ENCODE peak calls at places on chromosomes 12 and 14, in eight cellular contexts. One of them, this sample, is unnamed.

GRCh38 chr12:88258396-88258795 is 116.3 kb downstream of the TMTC3 start:
- DNase-seq in A549: no peak
- DNase-seq in AG10803: peak
- DNase-seq in neural crest cell: no peak
- DNase-seq in colonic mucosa: no peak
- DNase-seq in transverse colon: no peak
- DNase-seq in epithelial cell of esophagus: no peak
- DNase-seq in right atrium auricular region: no peak
- DNase-seq in this sample: no peak

GRCh38 chr14:60092516-60092915 is 793 bp downstream of the PCNX4 start:
- DNase-seq in A549: peak
- DNase-seq in AG10803: peak
- DNase-seq in neural crest cell: no peak
- DNase-seq in colonic mucosa: peak
- DNase-seq in transverse colon: peak
- DNase-seq in epithelial cell of esophagus: peak
- DNase-seq in right atrium auricular region: no peak
- DNase-seq in this sample: no peak

GRCh38 chr14:93732524-93732923 is 55.8 kb downstream of the PRIMA1 start:
- DNase-seq in A549: no peak
- DNase-seq in AG10803: no peak
- DNase-seq in neural crest cell: no peak
- DNase-seq in colonic mucosa: no peak
- DNase-seq in transverse colon: no peak
- DNase-seq in epithelial cell of esophagus: no peak
- DNase-seq in right atrium auricular region: no peak
- DNase-seq in this sample: no peak

GRCh38 chr12:95663525-95663924 is 112.2 kb upstream of the USP44 start:
- DNase-seq in A549: no peak
- DNase-seq in AG10803: peak
- DNase-seq in neural crest cell: no peak
- DNase-seq in colonic mucosa: no peak
- DNase-seq in transverse colon: no peak
- DNase-seq in epithelial cell of esophagus: no peak
- DNase-seq in right atrium auricular region: no peak
- DNase-seq in this sample: no peak

GRCh38 chr12:3105690-3106479 is 28.7 kb downstream of the TSPAN9 start:
- DNase-seq in A549: no peak
- DNase-seq in AG10803: no peak
- DNase-seq in neural crest cell: no peak
- DNase-seq in colonic mucosa: no peak
- DNase-seq in transverse colon: no peak
- DNase-seq in epithelial cell of esophagus: no peak
- DNase-seq in right atrium auricular region: no peak
- DNase-seq in this sample: no peak

GRCh38 chr12:82361461-82361915 is 3.2 kb downstream of the METTL25 start:
- DNase-seq in A549: no peak
- DNase-seq in AG10803: no peak
- DNase-seq in neural crest cell: no peak
- DNase-seq in colonic mucosa: no peak
- DNase-seq in transverse colon: no peak
- DNase-seq in epithelial cell of esophagus: no peak
- DNase-seq in right atrium auricular region: no peak
- DNase-seq in this sample: no peak

GRCh38 chr14:73208390-73208789 is 28.9 kb upstream of the PAPLN start:
- DNase-seq in A549: no peak
- DNase-seq in AG10803: no peak
- DNase-seq in neural crest cell: no peak
- DNase-seq in colonic mucosa: no peak
- DNase-seq in transverse colon: no peak
- DNase-seq in epithelial cell of esophagus: no peak
- DNase-seq in right atrium auricular region: no peak
- DNase-seq in this sample: no peak

GRCh38 chr14:61426048-61426447 is 104.7 kb downstream of the PRKCH start:
- DNase-seq in A549: no peak
- DNase-seq in AG10803: no peak
- DNase-seq in neural crest cell: no peak
- DNase-seq in colonic mucosa: no peak
- DNase-seq in transverse colon: no peak
- DNase-seq in epithelial cell of esophagus: peak
- DNase-seq in right atrium auricular region: no peak
- DNase-seq in this sample: no peak

GRCh38 chr12:46369474-46370379 is 2.8 kb downstream of the SLC38A2 start:
- DNase-seq in A549: no peak
- DNase-seq in AG10803: no peak
- DNase-seq in neural crest cell: no peak
- DNase-seq in colonic mucosa: no peak
- DNase-seq in transverse colon: no peak
- DNase-seq in epithelial cell of esophagus: no peak
- DNase-seq in right atrium auricular region: no peak
- DNase-seq in this sample: no peak

GRCh38 chr12:29547151-29547561 is 49.7 kb upstream of the OVCH1 start:
- DNase-seq in A549: no peak
- DNase-seq in AG10803: peak
- DNase-seq in neural crest cell: no peak
- DNase-seq in colonic mucosa: no peak
- DNase-seq in transverse colon: no peak
- DNase-seq in epithelial cell of esophagus: peak
- DNase-seq in right atrium auricular region: no peak
- DNase-seq in this sample: no peak

GRCh38 chr14:24078146-24078545 is 6.8 kb downstream of the CPNE6 start:
- DNase-seq in A549: no peak
- DNase-seq in AG10803: no peak
- DNase-seq in neural crest cell: no peak
- DNase-seq in colonic mucosa: no peak
- DNase-seq in transverse colon: no peak
- DNase-seq in epithelial cell of esophagus: no peak
- DNase-seq in right atrium auricular region: no peak
- DNase-seq in this sample: no peak

GRCh38 chr14:88245321-88245720 is 77.7 kb downstream of the KCNK10 start:
- DNase-seq in A549: no peak
- DNase-seq in AG10803: no peak
- DNase-seq in neural crest cell: peak
- DNase-seq in colonic mucosa: no peak
- DNase-seq in transverse colon: no peak
- DNase-seq in epithelial cell of esophagus: no peak
- DNase-seq in right atrium auricular region: no peak
- DNase-seq in this sample: no peak

GRCh38 chr12:71438670-71439361 is 782 bp upstream of the LGR5 start:
- DNase-seq in A549: peak
- DNase-seq in AG10803: no peak
- DNase-seq in neural crest cell: no peak
- DNase-seq in colonic mucosa: no peak
- DNase-seq in transverse colon: no peak
- DNase-seq in epithelial cell of esophagus: peak
- DNase-seq in right atrium auricular region: no peak
- DNase-seq in this sample: no peak

GRCh38 chr12:124663206-124663605 is 95.8 kb upstream of the NCOR2 start:
- DNase-seq in A549: no peak
- DNase-seq in AG10803: peak
- DNase-seq in neural crest cell: no peak
- DNase-seq in colonic mucosa: no peak
- DNase-seq in transverse colon: no peak
- DNase-seq in epithelial cell of esophagus: no peak
- DNase-seq in right atrium auricular region: peak
- DNase-seq in this sample: no peak

GRCh38 chr12:113184900-113185179 is 438 bp downstream of the DDX54 start:
- DNase-seq in A549: peak
- DNase-seq in AG10803: peak
- DNase-seq in neural crest cell: peak
- DNase-seq in colonic mucosa: peak
- DNase-seq in transverse colon: peak
- DNase-seq in epithelial cell of esophagus: peak
- DNase-seq in right atrium auricular region: peak
- DNase-seq in this sample: peak

GRCh38 chr14:23361320-23361719 is 3.7 kb downstream of the EFS start:
- DNase-seq in A549: no peak
- DNase-seq in AG10803: peak
- DNase-seq in neural crest cell: no peak
- DNase-seq in colonic mucosa: no peak
- DNase-seq in transverse colon: no peak
- DNase-seq in epithelial cell of esophagus: no peak
- DNase-seq in right atrium auricular region: no peak
- DNase-seq in this sample: peak

GRCh38 chr12:122790393-122791075 is 16.2 kb downstream of the CCDC62 start:
- DNase-seq in A549: no peak
- DNase-seq in AG10803: peak
- DNase-seq in neural crest cell: no peak
- DNase-seq in colonic mucosa: no peak
- DNase-seq in transverse colon: no peak
- DNase-seq in epithelial cell of esophagus: peak
- DNase-seq in right atrium auricular region: no peak
- DNase-seq in this sample: no peak

GRCh38 chr14:103072595-103073366 is 11.2 kb upstream of the LBHD2 start:
- DNase-seq in A549: peak
- DNase-seq in AG10803: no peak
- DNase-seq in neural crest cell: no peak
- DNase-seq in colonic mucosa: no peak
- DNase-seq in transverse colon: no peak
- DNase-seq in epithelial cell of esophagus: peak
- DNase-seq in right atrium auricular region: no peak
- DNase-seq in this sample: no peak

GRCh38 chr12:66365718-66366485 is 63.6 kb downstream of the HELB start:
- DNase-seq in A549: no peak
- DNase-seq in AG10803: peak
- DNase-seq in neural crest cell: no peak
- DNase-seq in colonic mucosa: no peak
- DNase-seq in transverse colon: no peak
- DNase-seq in epithelial cell of esophagus: peak
- DNase-seq in right atrium auricular region: no peak
- DNase-seq in this sample: no peak

GRCh38 chr14:24268225-24268624 is 3.2 kb downstream of the RABGGTA start:
- DNase-seq in A549: no peak
- DNase-seq in AG10803: no peak
- DNase-seq in neural crest cell: no peak
- DNase-seq in colonic mucosa: no peak
- DNase-seq in transverse colon: no peak
- DNase-seq in epithelial cell of esophagus: no peak
- DNase-seq in right atrium auricular region: no peak
- DNase-seq in this sample: no peak

GRCh38 chr14:104332634-104333270 is 194.4 kb downstream of the KIF26A start:
- DNase-seq in A549: no peak
- DNase-seq in AG10803: no peak
- DNase-seq in neural crest cell: no peak
- DNase-seq in colonic mucosa: peak
- DNase-seq in transverse colon: no peak
- DNase-seq in epithelial cell of esophagus: no peak
- DNase-seq in right atrium auricular region: no peak
- DNase-seq in this sample: peak

GRCh38 chr12:12784911-12785814 is at the start of gene APOLD1:
- DNase-seq in A549: no peak
- DNase-seq in AG10803: no peak
- DNase-seq in neural crest cell: no peak
- DNase-seq in colonic mucosa: no peak
- DNase-seq in transverse colon: no peak
- DNase-seq in epithelial cell of esophagus: no peak
- DNase-seq in right atrium auricular region: peak
- DNase-seq in this sample: peak

GRCh38 chr12:12788675-12789368 is 3.4 kb downstream of the APOLD1 start:
- DNase-seq in A549: peak
- DNase-seq in AG10803: peak
- DNase-seq in neural crest cell: peak
- DNase-seq in colonic mucosa: peak
- DNase-seq in transverse colon: peak
- DNase-seq in epithelial cell of esophagus: peak
- DNase-seq in right atrium auricular region: peak
- DNase-seq in this sample: no peak

GRCh38 chr12:12788131-12788530 is 2.7 kb downstream of the APOLD1 start:
- DNase-seq in A549: no peak
- DNase-seq in AG10803: no peak
- DNase-seq in neural crest cell: no peak
- DNase-seq in colonic mucosa: no peak
- DNase-seq in transverse colon: no peak
- DNase-seq in epithelial cell of esophagus: no peak
- DNase-seq in right atrium auricular region: no peak
- DNase-seq in this sample: no peak

GRCh38 chr12:12786371-12786715 is 884 bp downstream of the APOLD1 start:
- DNase-seq in A549: no peak
- DNase-seq in AG10803: peak
- DNase-seq in neural crest cell: no peak
- DNase-seq in colonic mucosa: no peak
- DNase-seq in transverse colon: no peak
- DNase-seq in epithelial cell of esophagus: no peak
- DNase-seq in right atrium auricular region: no peak
- DNase-seq in this sample: no peak

GRCh38 chr12:12786716-12787601 is 1.5 kb downstream of the APOLD1 start:
- DNase-seq in A549: peak
- DNase-seq in AG10803: peak
- DNase-seq in neural crest cell: peak
- DNase-seq in colonic mucosa: peak
- DNase-seq in transverse colon: peak
- DNase-seq in epithelial cell of esophagus: peak
- DNase-seq in right atrium auricular region: peak
- DNase-seq in this sample: peak
- TF ChIP-seq CTCF in A549: no peak
- TF ChIP-seq CTCF in AG10803: no peak
- TF ChIP-seq CTCF in neural crest cell: peak
- TF ChIP-seq CTCF in colonic mucosa: no peak
- TF ChIP-seq CTCF in transverse colon: peak
- TF ChIP-seq CTCF in epithelial cell of esophagus: no peak
- TF ChIP-seq CTCF in right atrium auricular region: peak
- TF ChIP-seq CTCF in this sample: no peak

DNA sequence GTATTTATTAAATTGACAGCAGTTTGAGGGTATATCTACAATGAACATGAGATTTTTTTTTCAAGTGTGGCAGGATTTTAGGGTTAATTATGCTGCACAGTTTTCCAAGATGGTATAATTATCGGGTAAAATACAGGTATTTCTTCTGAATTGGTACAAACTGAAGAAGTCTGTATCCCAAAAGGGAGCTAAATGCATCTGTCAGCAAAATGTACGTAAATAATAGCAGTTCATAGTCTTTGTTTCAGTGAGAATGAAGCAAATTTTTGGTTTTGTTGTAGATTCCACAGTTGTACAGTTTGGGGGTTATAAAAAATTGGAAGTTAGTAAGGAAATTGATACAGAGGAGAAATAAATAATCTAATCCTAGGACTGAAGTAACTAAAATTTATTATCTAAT is 63.3 kb downstream of the RAD52 start:
- DNase-seq in A549: no peak
- DNase-seq in AG10803: no peak
- DNase-seq in neural crest cell: no peak
- DNase-seq in colonic mucosa: no peak
- DNase-seq in transverse colon: no peak
- DNase-seq in epithelial cell of esophagus: no peak
- DNase-seq in right atrium auricular region: no peak
- DNase-seq in this sample: no peak
- TF ChIP-seq CTCF in A549: no peak
- TF ChIP-seq CTCF in AG10803: no peak
- TF ChIP-seq CTCF in neural crest cell: no peak
- TF ChIP-seq CTCF in colonic mucosa: no peak
- TF ChIP-seq CTCF in transverse colon: no peak
- TF ChIP-seq CTCF in epithelial cell of esophagus: no peak
- TF ChIP-seq CTCF in right atrium auricular region: no peak
- TF ChIP-seq CTCF in this sample: no peak

GRCh38 chr14:97707603-97708002 is 910.4 kb downstream of the VRK1 start:
- DNase-seq in A549: no peak
- DNase-seq in AG10803: no peak
- DNase-seq in neural crest cell: no peak
- DNase-seq in colonic mucosa: no peak
- DNase-seq in transverse colon: no peak
- DNase-seq in epithelial cell of esophagus: no peak
- DNase-seq in right atrium auricular region: no peak
- DNase-seq in this sample: no peak
- TF ChIP-seq CTCF in A549: no peak
- TF ChIP-seq CTCF in AG10803: no peak
- TF ChIP-seq CTCF in neural crest cell: no peak
- TF ChIP-seq CTCF in colonic mucosa: no peak
- TF ChIP-seq CTCF in transverse colon: no peak
- TF ChIP-seq CTCF in epithelial cell of esophagus: peak
- TF ChIP-seq CTCF in right atrium auricular region: no peak
- TF ChIP-seq CTCF in this sample: no peak

GRCh38 chr12:47797432-47797831 is 22.3 kb downstream of the HDAC7 start:
- DNase-seq in A549: peak
- DNase-seq in AG10803: no peak
- DNase-seq in neural crest cell: no peak
- DNase-seq in colonic mucosa: no peak
- DNase-seq in transverse colon: peak
- DNase-seq in epithelial cell of esophagus: no peak
- DNase-seq in right atrium auricular region: no peak
- DNase-seq in this sample: no peak
- TF ChIP-seq CTCF in A549: peak
- TF ChIP-seq CTCF in AG10803: no peak
- TF ChIP-seq CTCF in neural crest cell: peak
- TF ChIP-seq CTCF in colonic mucosa: no peak
- TF ChIP-seq CTCF in transverse colon: peak
- TF ChIP-seq CTCF in epithelial cell of esophagus: peak
- TF ChIP-seq CTCF in right atrium auricular region: peak
- TF ChIP-seq CTCF in this sample: peak